ENCODE peak calls at places on chromosomes 6 and 20, in four cellular contexts. G is A549; O is D721Med; R is CD4-positive, alpha-beta T cell. E is an unnamed sample.
A peak's percentile ranks its signal among the peaks of the same experiment; 100 is the strongest.

GRCh38 chr6:90194371-90194841 is 102.2 kb downstream of the BACH2 start:
- DNase-seq in G (no peak), O (no peak), R (peak; percentile 13), E (no peak)

GRCh38 chr6:38503032-38503784 is 136.5 kb downstream of the BTBD9 start:
- DNase-seq in G (no peak), O (no peak), R (no peak), E (no peak)

GRCh38 chr6:140627002-140627401 is 1252.6 kb upstream of the CITED2 start:
- DNase-seq in G (no peak), O (no peak), R (no peak), E (no peak)

GRCh38 chr6:135817035-135817434 is 34.5 kb upstream of the PDE7B start:
- DNase-seq in G (no peak), O (no peak), R (no peak), E (no peak)

GRCh38 chr6:113447088-113447831 is 409.9 kb upstream of the MARCKS start:
- DNase-seq in G (no peak), O (no peak), R (no peak), E (no peak)

GRCh38 chr20:6765469-6766058 is 1.9 kb upstream of the BMP2 start:
- DNase-seq in G (peak; percentile 13), O (no peak), R (no peak), E (peak; percentile 54)

GRCh38 chr6:137849076-137849708 is 17.9 kb upstream of the TNFAIP3 start:
- DNase-seq in G (no peak), O (no peak), R (no peak), E (no peak)

GRCh38 chr6:105499928-105500327 is 97.0 kb upstream of the PREP start:
- DNase-seq in G (no peak), O (no peak), R (no peak), E (no peak)

GRCh38 chr20:25254986-25255680 is 7.2 kb downstream of the PYGB start:
- DNase-seq in G (no peak), O (peak; percentile 55), R (no peak), E (no peak)

GRCh38 chr20:52127309-52127708 is 64.3 kb downstream of the ZFP64 start:
- DNase-seq in G (no peak), O (no peak), R (no peak), E (no peak)

GRCh38 chr6:29419516-29419915 is 4.8 kb downstream of the OR12D1 start:
- DNase-seq in G (no peak), O (no peak), R (no peak), E (no peak)

GRCh38 chr6:136775081-136775480 is 17.2 kb downstream of the MAP3K5 start:
- DNase-seq in G (no peak), O (no peak), R (no peak), E (no peak)

GRCh38 chr6:40523505-40524172 is 63.5 kb downstream of the LRFN2 start:
- DNase-seq in G (no peak), O (no peak), R (no peak), E (no peak)

GRCh38 chr6:161835426-161836029 is 561.7 kb upstream of the AGPAT4 start:
- DNase-seq in G (no peak), O (no peak), R (no peak), E (no peak)

GRCh38 chr6:111105578-111105977 is 18.3 kb downstream of the SLC16A10 start:
- DNase-seq in G (peak; percentile 14), O (no peak), R (no peak), E (no peak)

GRCh38 chr20:17624070-17624469 is 54.2 kb downstream of the DSTN start:
- DNase-seq in G (no peak), O (no peak), R (no peak), E (no peak)

GRCh38 chr6:28606424-28607391 is 81.0 kb downstream of the GPX5 start:
- DNase-seq in G (peak; percentile 83), O (peak; percentile 44), R (peak; percentile 26), E (peak; percentile 75)

GRCh38 chr6:47471911-47472310 is 5.7 kb upstream of the CD2AP start:
- DNase-seq in G (no peak), O (no peak), R (no peak), E (no peak)

GRCh38 chr20:63930971-63931553 is 25.2 kb downstream of the UCKL1 start:
- DNase-seq in G (no peak), O (no peak), R (no peak), E (no peak)

GRCh38 chr6:37612475-37612874 is 85.2 kb downstream of the MDGA1 start:
- DNase-seq in G (no peak), O (no peak), R (no peak), E (no peak)

GRCh38 chr6:159163901-159164370 is 5.3 kb upstream of the FNDC1 start:
- DNase-seq in G (no peak), O (no peak), R (no peak), E (no peak)

GRCh38 chr6:25038992-25039391 is 103.2 kb upstream of the RIPOR2 start:
- DNase-seq in G (no peak), O (no peak), R (no peak), E (no peak)

GRCh38 chr6:33815854-33816253 is 12.1 kb upstream of the MLN start:
- DNase-seq in G (peak; percentile 39), O (peak; percentile 74), R (no peak), E (peak; percentile 28)

GRCh38 chr6:163709255-163709654 is 294.7 kb downstream of the QKI start:
- DNase-seq in G (no peak), O (no peak), R (no peak), E (no peak)

GRCh38 chr6:40960784-40961430 is 78.1 kb downstream of the UNC5CL start:
- DNase-seq in G (no peak), O (no peak), R (no peak), E (no peak)

GRCh38 chr20:36974660-36975059 is 23.2 kb upstream of the SAMHD1 start:
- DNase-seq in G (no peak), O (no peak), R (peak; percentile 22), E (no peak)

GRCh38 chr6:133606833-133607232 is 282.1 kb upstream of the TCF21 start:
- DNase-seq in G (no peak), O (no peak), R (no peak), E (no peak)

GRCh38 chr6:120056085-120056484 is 706.5 kb upstream of the MAN1A1 start:
- DNase-seq in G (no peak), O (no peak), R (no peak), E (peak; percentile 54)

GRCh38 chr6:124881898-124882579 is 80.2 kb upstream of the RNF217 start:
- DNase-seq in G (no peak), O (no peak), R (no peak), E (no peak)

GRCh38 chr6:89679215-89680120 is 40.9 kb upstream of the LYRM2 start:
- DNase-seq in G (no peak), O (no peak), R (no peak), E (no peak)

DNA sequence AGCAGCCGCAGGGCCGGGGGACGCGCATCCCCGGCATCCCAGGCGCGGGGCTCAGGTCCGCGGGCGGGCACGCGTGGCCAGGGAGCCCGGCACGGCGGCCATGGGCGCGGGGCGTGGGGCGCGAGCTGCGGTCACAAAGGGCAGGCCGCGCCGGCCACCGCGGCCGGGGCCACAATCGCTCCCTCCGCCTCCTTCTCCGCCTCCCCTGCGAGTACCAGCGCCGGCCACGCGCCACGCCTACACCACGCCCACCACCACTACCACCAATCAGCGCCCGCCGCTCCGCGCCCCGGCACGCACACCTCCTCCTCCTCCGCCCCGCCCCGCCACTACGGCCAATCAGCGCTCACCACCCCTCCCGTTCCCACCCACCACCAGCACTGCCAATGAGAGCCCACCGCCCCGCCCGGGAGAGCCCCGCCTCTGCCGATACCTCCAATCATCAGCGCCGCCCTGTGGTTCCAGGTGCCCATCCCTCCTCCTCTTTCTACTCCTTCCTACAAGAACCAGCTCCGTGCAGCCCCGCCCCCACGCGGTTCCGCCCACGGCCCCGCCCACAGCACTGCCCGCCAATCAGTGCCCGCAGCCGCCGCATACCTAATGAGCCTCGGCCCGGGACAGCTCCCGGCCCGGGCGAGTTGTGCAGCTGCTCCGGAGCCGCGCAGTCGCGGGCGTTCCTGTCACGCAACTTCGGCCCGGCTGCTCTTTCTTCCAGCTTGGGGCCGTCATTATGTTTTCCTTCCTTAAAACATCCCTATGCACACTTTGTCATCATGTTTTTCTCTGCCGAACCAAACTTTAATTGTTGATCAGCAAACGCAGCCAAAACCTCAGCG is at the start of gene RPS6KA2:
- DNase-seq in G (peak; percentile 79), O (peak; percentile 25), R (peak; percentile 100), E (peak; percentile 99)
- TF ChIP-seq CTCF in G (no peak), O (no peak), R (no peak), E (no peak)

GRCh38 chr20:22582960-22583772 is 1.2 kb downstream of the FOXA2 start:
- DNase-seq in G (peak; percentile 40), O (no peak), R (no peak), E (no peak)
- TF ChIP-seq CTCF in G (no peak), O (no peak), R (no peak), E (no peak)

GRCh38 chr20:46438156-46438750 is 31.8 kb upstream of the ELMO2 start:
- DNase-seq in G (peak; percentile 65), O (peak; percentile 38), R (no peak), E (peak; percentile 35)
- TF ChIP-seq CTCF in G (peak; percentile 49), O (peak; percentile 65), R (no peak), E (peak; percentile 29)

GRCh38 chr20:49786671-49787370 is 25.8 kb upstream of the SLC9A8 start:
- DNase-seq in G (no peak), O (no peak), R (no peak), E (no peak)
- TF ChIP-seq CTCF in G (peak; percentile 30), O (no peak), R (no peak), E (no peak)